ENCODE peak calls at places on chromosomes 12 and 14, in four cellular contexts. N is activated gamma-delta T cell treated with Interleukin-2 at 50 U/mL for 16 hours, A is SW480, O is NCI-H748 treated with DMSO at 0.1 percent for 48 hours. R is an unnamed sample.

GRCh38 chr14:76330411-76331327 is 45.3 kb upstream of the ESRRB start:
- DNase-seq in A (no peak), O (no peak), N (no peak), R (no peak)

GRCh38 chr12:45369065-45369464 is 153.2 kb downstream of the ANO6 start:
- DNase-seq in N (no peak), A (no peak), O (no peak), R (no peak)

GRCh38 chr12:59603735-59604134 is 7.9 kb downstream of the SLC16A7 start:
- DNase-seq in N (no peak), A (no peak), O (no peak), R (no peak)

GRCh38 chr12:125081427-125081826 is 16.2 kb downstream of the AACS start:
- DNase-seq in O (peak), N (no peak), A (no peak), R (no peak)

GRCh38 chr14:22598896-22599244 is 770 bp downstream of the ABHD4 start:
- DNase-seq in N (peak), A (peak), O (peak), R (peak)

GRCh38 chr12:128766738-128767501 is 56.8 kb downstream of the SLC15A4 start:
- DNase-seq in A (no peak), N (no peak), O (no peak), R (no peak)

GRCh38 chr12:56188116-56188785 is 1.0 kb downstream of the SMARCC2 start:
- DNase-seq in A (no peak), N (peak), O (no peak), R (no peak)

GRCh38 chr12:98578392-98578791 is 15.1 kb upstream of the SLC25A3 start:
- DNase-seq in O (no peak), A (peak), N (no peak), R (no peak)

GRCh38 chr14:30214456-30215090 is 286.9 kb upstream of the PRKD1 start:
- DNase-seq in A (peak), O (peak), N (no peak), R (peak)

GRCh38 chr14:54866588-54866987 is 36.0 kb downstream of the GCH1 start:
- DNase-seq in A (peak), N (no peak), O (no peak), R (no peak)

GRCh38 chr14:105913861-105914260 is 387.5 kb downstream of the TMEM121 start:
- DNase-seq in O (no peak), N (no peak), A (no peak), R (no peak)

GRCh38 chr12:132506328-132506727 is 16.4 kb downstream of the FBRSL1 start:
- DNase-seq in O (no peak), N (no peak), A (no peak), R (no peak)

GRCh38 chr14:74988131-74988530 is 14.6 kb upstream of the EIF2B2 start:
- DNase-seq in O (peak), A (peak), N (no peak), R (no peak)

GRCh38 chr12:87266305-87266704 is 762.9 kb downstream of the C12orf50 start:
- DNase-seq in N (no peak), O (no peak), A (peak), R (no peak)

GRCh38 chr12:116651089-116651488 is 86.8 kb downstream of the SPRING1 start:
- DNase-seq in N (no peak), O (no peak), A (no peak), R (no peak)

GRCh38 chr14:66281036-66281776 is 205.0 kb upstream of the CCDC196 start:
- DNase-seq in N (no peak), A (no peak), O (no peak), R (no peak)

GRCh38 chr12:29782285-29782820 is 1.4 kb downstream of the TMTC1 start:
- DNase-seq in N (no peak), A (no peak), O (peak), R (no peak)

GRCh38 chr12:6959376-6960290 is 8.5 kb downstream of the PTPN6 start:
- DNase-seq in A (no peak), N (no peak), O (no peak), R (no peak)

GRCh38 chr14:91095178-91095577 is 18.7 kb upstream of the DGLUCY start:
- DNase-seq in A (no peak), N (no peak), O (no peak), R (no peak)

GRCh38 chr14:71166434-71166833 is 259.2 kb downstream of the PCNX1 start:
- DNase-seq in O (no peak), N (no peak), A (peak), R (no peak)

GRCh38 chr12:51382173-51382572 is 9.0 kb downstream of the GALNT6 start:
- DNase-seq in N (no peak), A (no peak), O (no peak), R (no peak)

GRCh38 chr14:54603362-54603761 is 36.4 kb downstream of the SAMD4A start:
- DNase-seq in A (no peak), N (no peak), O (no peak), R (no peak)

GRCh38 chr12:115691123-115691522 is 586.4 kb downstream of the MED13L start:
- DNase-seq in A (peak), O (no peak), N (no peak), R (no peak)

GRCh38 chr12:109301643-109302176 is 7.4 kb downstream of the FOXN4 start:
- DNase-seq in A (no peak), O (no peak), N (no peak), R (no peak)

GRCh38 chr14:67426161-67426560 is 14.2 kb upstream of the PLEK2 start:
- DNase-seq in N (no peak), O (no peak), A (no peak), R (no peak)

GRCh38 chr12:68958337-68958736 is 25.4 kb upstream of the CPM start:
- DNase-seq in N (no peak), O (no peak), A (no peak), R (no peak)

GRCh38 chr12:96094201-96094600 is 58.8 kb upstream of the LTA4H start:
- DNase-seq in N (no peak), A (peak), O (peak), R (no peak)

GRCh38 chr14:53942970-53943750 is 13.5 kb downstream of the BMP4 start:
- DNase-seq in N (no peak), O (no peak), A (no peak), R (no peak)